ENCODE peak calls at places on chromosome 18, in seven cellular contexts. O, H, A, C, G, L and D are unnamed samples.

GRCh38 chr18:9577361-9577760 is 37.0 kb downstream of the PPP4R1 start:
- DNase-seq in O (peak; percentile 11), H (no peak), A (no peak), C (no peak), G (no peak), L (no peak), D (no peak)

GRCh38 chr18:54774971-54775665 is 53.2 kb upstream of the RAB27B start:
- DNase-seq in O (no peak), H (no peak), A (no peak), C (no peak), G (no peak), L (no peak), D (no peak)

GRCh38 chr18:78665644-78666043 is 314.0 kb upstream of the SALL3 start:
- DNase-seq in O (no peak), H (no peak), A (no peak), C (no peak), G (no peak), L (no peak), D (no peak)

GRCh38 chr18:79572848-79573451 is 106.7 kb upstream of the CTDP1 start:
- DNase-seq in O (no peak), H (peak; percentile 11), A (no peak), C (no peak), G (no peak), L (no peak), D (no peak)

GRCh38 chr18:26710460-26711096 is 154.9 kb downstream of the AQP4 start:
- DNase-seq in O (no peak), H (no peak), A (no peak), C (peak; percentile 5), G (no peak), L (no peak), D (no peak)

GRCh38 chr18:46411862-46412690 is 244.9 kb downstream of the LOXHD1 start:
- DNase-seq in O (no peak), H (peak; percentile 64), A (no peak), C (no peak), G (no peak), L (no peak), D (no peak)

GRCh38 chr18:56505971-56506370 is 132.4 kb downstream of the TXNL1 start:
- DNase-seq in O (no peak), H (no peak), A (no peak), C (no peak), G (no peak), L (no peak), D (no peak)

GRCh38 chr18:32760391-32760790 is 12.4 kb downstream of the KLHL14 start:
- DNase-seq in O (no peak), H (no peak), A (peak; percentile 10), C (peak; percentile 91), G (no peak), L (no peak), D (no peak)

GRCh38 chr18:79941473-79942119 is 9.9 kb downstream of the SLC66A2 start:
- DNase-seq in O (no peak), H (peak; percentile 85), A (no peak), C (no peak), G (no peak), L (peak; percentile 65), D (peak; percentile 58)

GRCh38 chr18:7844418-7844817 is 277.3 kb downstream of the PTPRM start:
- DNase-seq in O (no peak), H (no peak), A (no peak), C (no peak), G (no peak), L (no peak), D (no peak)

GRCh38 chr18:54238181-54238936 is 13.9 kb upstream of the MBD2 start:
- DNase-seq in O (no peak), H (no peak), A (no peak), C (no peak), G (no peak), L (no peak), D (no peak)

GRCh38 chr18:35443434-35443833 is 54.3 kb downstream of the INO80C start:
- DNase-seq in O (no peak), H (no peak), A (no peak), C (no peak), G (no peak), L (no peak), D (no peak)

GRCh38 chr18:33700513-33700976 is 122.5 kb downstream of the ASXL3 start:
- DNase-seq in O (no peak), H (no peak), A (no peak), C (no peak), G (no peak), L (no peak), D (no peak)

GRCh38 chr18:31680836-31681568 is 3.4 kb downstream of the B4GALT6 start:
- DNase-seq in O (peak; percentile 15), H (no peak), A (peak; percentile 74), C (peak; percentile 54), G (no peak), L (no peak), D (no peak)

GRCh38 chr18:79439201-79440023 is 43.7 kb downstream of the NFATC1 start:
- DNase-seq in O (peak; percentile 40), H (no peak), A (no peak), C (no peak), G (no peak), L (no peak), D (no peak)

GRCh38 chr18:76562286-76562840 is 67.3 kb upstream of the ZNF516 start:
- DNase-seq in O (no peak), H (no peak), A (no peak), C (no peak), G (no peak), L (no peak), D (no peak)

GRCh38 chr18:36633961-36634412 is 194.8 kb downstream of the TPGS2 start:
- DNase-seq in O (no peak), H (no peak), A (no peak), C (no peak), G (no peak), L (no peak), D (no peak)

GRCh38 chr18:24860978-24861680 is 400.7 kb downstream of the HRH4 start:
- DNase-seq in O (no peak), H (no peak), A (peak; percentile 9), C (no peak), G (no peak), L (no peak), D (no peak)

GRCh38 chr18:74142251-74142650 is 5.4 kb downstream of the FBXO15 start:
- DNase-seq in O (no peak), H (no peak), A (no peak), C (no peak), G (no peak), L (no peak), D (no peak)

GRCh38 chr18:48803951-48804855 is 146.6 kb downstream of the SMAD7 start:
- DNase-seq in O (no peak), H (peak; percentile 38), A (no peak), C (no peak), G (no peak), L (peak; percentile 23), D (peak; percentile 67)
- H3K27ac ChIP-seq in O (no peak overlapping the region), H (no peak overlapping the region), A (no peak overlapping the region), C (no peak overlapping the region), G (peak overlapping the region; percentile 36), L (no peak overlapping the region), D (peak overlapping the region; percentile 82)

GRCh38 chr18:3221496-3221895 is 1.7 kb upstream of the MYOM1 start:
- DNase-seq in O (no peak), H (no peak), A (no peak), C (no peak), G (no peak), L (no peak), D (no peak)

GRCh38 chr18:3217930-3218647 is 1.7 kb downstream of the MYOM1 start:
- DNase-seq in O (peak; percentile 57), H (no peak), A (peak; percentile 97), C (no peak), G (no peak), L (peak; percentile 41), D (no peak)

GRCh38 chr18:3219621-3220335 is at the start of gene MYOM1:
- DNase-seq in O (no peak), H (no peak), A (no peak), C (no peak), G (no peak), L (no peak), D (no peak)

GRCh38 chr18:3216987-3217386 is 2.8 kb downstream of the MYOM1 start:
- DNase-seq in O (no peak), H (no peak), A (peak; percentile 47), C (no peak), G (no peak), L (no peak), D (no peak)

DNA sequence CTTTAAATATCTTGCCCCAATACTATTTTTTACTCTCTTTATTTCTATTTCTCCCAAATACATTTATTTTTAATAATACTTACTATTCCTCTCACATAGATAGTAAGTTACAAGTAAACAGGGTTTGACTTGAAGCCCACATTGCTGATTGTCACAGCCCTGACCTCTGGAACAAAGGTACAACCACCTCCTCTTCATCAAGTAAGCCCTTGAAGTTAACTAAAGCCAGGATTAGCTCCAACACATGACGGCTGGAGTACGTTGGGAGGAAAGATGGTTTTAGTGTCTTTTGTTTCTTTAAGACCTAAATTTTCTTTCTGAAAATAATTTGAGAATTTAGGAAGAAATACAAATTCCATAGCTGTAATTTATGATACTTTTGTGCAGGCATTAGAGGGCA is 951 bp downstream of the MYOM1 start:
- DNase-seq in O (no peak), H (no peak), A (no peak), C (no peak), G (no peak), L (no peak), D (no peak)
- H3K27ac ChIP-seq in O (no peak overlapping the region), H (peak overlapping the region; percentile 96), A (no peak overlapping the region), C (no peak overlapping the region), G (peak overlapping the region; percentile 53), L (peak overlapping the region; percentile 69), D (no peak overlapping the region)

GRCh38 chr18:21868770-21869169 is 128.2 kb downstream of the MIB1 start:
- DNase-seq in O (no peak), H (no peak), A (no peak), C (no peak), G (no peak), L (no peak), D (no peak)

DNA sequence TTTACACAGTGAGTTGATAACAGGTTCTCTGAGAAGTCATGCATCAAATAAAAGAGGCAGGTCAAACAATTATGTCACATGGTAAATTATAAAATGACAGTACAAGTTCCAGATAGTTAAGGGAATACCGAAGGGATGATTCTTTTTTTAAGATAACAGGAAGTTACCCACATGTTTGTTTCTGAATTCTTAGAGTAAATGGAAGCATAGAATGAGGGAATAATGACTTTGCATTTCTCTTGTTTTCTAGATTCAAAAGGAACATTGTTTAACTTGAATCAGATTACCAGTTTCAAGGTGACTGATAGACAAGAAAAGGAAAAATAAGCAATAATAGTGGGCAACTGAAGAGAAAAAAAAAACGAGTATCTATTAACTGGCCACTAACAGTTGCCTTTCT is 124.5 kb downstream of the MIB1 start:
- DNase-seq in O (no peak), H (no peak), A (no peak), C (no peak), G (no peak), L (no peak), D (no peak)
- H3K27ac ChIP-seq in O (no peak overlapping the region), H (no peak overlapping the region), A (no peak overlapping the region), C (no peak overlapping the region), G (no peak overlapping the region), L (no peak overlapping the region), D (no peak overlapping the region)

GRCh38 chr18:68803371-68803770 is 5.5 kb downstream of the CCDC102B start:
- DNase-seq in O (no peak), H (peak; percentile 43), A (no peak), C (no peak), G (no peak), L (peak; percentile 36), D (peak; percentile 75)

GRCh38 chr18:68796936-68797690 is 767 bp upstream of the CCDC102B start:
- DNase-seq in O (no peak), H (no peak), A (no peak), C (no peak), G (no peak), L (no peak), D (no peak)

GRCh38 chr18:68797901-68798300 is at the start of gene CCDC102B:
- DNase-seq in O (no peak), H (no peak), A (no peak), C (no peak), G (no peak), L (no peak), D (no peak)

GRCh38 chr18:68800075-68800474 is 2.2 kb downstream of the CCDC102B start:
- DNase-seq in O (no peak), H (no peak), A (no peak), C (no peak), G (no peak), L (no peak), D (no peak)
- H3K27ac ChIP-seq in O (no peak overlapping the region), H (no peak overlapping the region), A (no peak overlapping the region), C (no peak overlapping the region), G (no peak overlapping the region), L (peak overlapping the region; percentile 24), D (no peak overlapping the region)